ENCODE peak calls at places on chromosome 14, in ten cellular contexts. V, R, J, Y, C, Z, B, I, D and T are unnamed samples.

GRCh38 chr14:44657153-44657552 is 150.1 kb upstream of the FSCB start:
- DNase-seq in I (no peak), R (no peak), C (no peak), D (no peak), J (no peak), Y (peak), V (no peak), Z (no peak), B (no peak), T (no peak)

GRCh38 chr14:93091666-93092065 is 24.1 kb downstream of the ITPK1 start:
- DNase-seq in Y (no peak), I (no peak), C (no peak), B (no peak), J (no peak), R (no peak), V (no peak), Z (no peak), D (no peak), T (no peak)

GRCh38 chr14:101241807-101242278 is 319.5 kb upstream of the DIO3 start:
- DNase-seq in R (no peak), I (no peak), C (no peak), J (no peak), B (no peak), D (no peak), V (no peak), Y (no peak), Z (no peak), T (no peak)

GRCh38 chr14:102574840-102575478 is 17.5 kb upstream of the RCOR1 start:
- DNase-seq in B (no peak), R (no peak), V (no peak), Z (no peak), J (no peak), C (no peak), I (no peak), D (no peak), Y (no peak), T (no peak)

GRCh38 chr14:41785696-41786095 is 179.0 kb downstream of the LRFN5 start:
- DNase-seq in Y (no peak), D (no peak), B (no peak), R (no peak), Z (no peak), V (no peak), J (no peak), C (no peak), I (peak), T (no peak)

GRCh38 chr14:96501383-96501745 is 818 bp upstream of the PAPOLA start:
- DNase-seq in I (no peak), D (no peak), B (no peak), R (peak), J (no peak), Z (no peak), V (no peak), C (no peak), Y (no peak), T (no peak)

GRCh38 chr14:73718742-73719251 is 4.6 kb upstream of the PNMA1 start:
- DNase-seq in Y (no peak), D (no peak), Z (peak), J (no peak), C (no peak), R (no peak), I (no peak), V (peak), B (no peak), T (no peak)

GRCh38 chr14:29724991-29725390 is 202.7 kb downstream of the PRKD1 start:
- DNase-seq in D (peak), C (no peak), V (peak), J (no peak), I (peak), R (no peak), Z (no peak), Y (peak), B (no peak), T (peak)

GRCh38 chr14:53553221-53553620 is 400.1 kb upstream of the DDHD1 start:
- DNase-seq in I (no peak), Y (no peak), J (no peak), B (no peak), D (no peak), R (no peak), C (no peak), Z (no peak), V (no peak), T (no peak)

GRCh38 chr14:20434701-20435453 is 1.1 kb downstream of the KLHL33 start:
- DNase-seq in B (no peak), R (no peak), D (no peak), J (peak), Z (no peak), Y (peak), V (peak), C (no peak), I (no peak), T (no peak)

GRCh38 chr14:105025429-105025828 is 4.5 kb upstream of the CDCA4 start:
- DNase-seq in R (no peak), Z (no peak), D (no peak), B (no peak), I (no peak), J (no peak), C (no peak), Y (no peak), V (no peak), T (no peak)

GRCh38 chr14:99412122-99413061 is 68.3 kb downstream of the SETD3 start:
- DNase-seq in R (peak), V (peak), J (no peak), Z (no peak), C (no peak), D (no peak), I (peak), Y (no peak), B (no peak), T (no peak)

GRCh38 chr14:104887623-104888488 is 22.8 kb downstream of the CEP170B start:
- DNase-seq in B (no peak), V (peak), C (no peak), Y (no peak), I (no peak), D (no peak), Z (peak), J (peak), R (no peak), T (no peak)

GRCh38 chr14:60736494-60736893 is 1.9 kb downstream of the MNAT1 start:
- DNase-seq in R (peak), Z (no peak), B (no peak), D (no peak), J (no peak), C (peak), V (no peak), Y (peak), I (peak), T (peak)

GRCh38 chr14:33280646-33281045 is 342.0 kb downstream of the NPAS3 start:
- DNase-seq in J (no peak), Y (no peak), C (no peak), I (peak), Z (no peak), R (peak), B (no peak), V (no peak), D (no peak), T (peak)

GRCh38 chr14:56650075-56650474 is 70.5 kb downstream of the TMEM260 start:
- DNase-seq in J (no peak), C (no peak), Z (no peak), V (no peak), I (no peak), D (no peak), Y (no peak), B (no peak), R (no peak), T (no peak)

GRCh38 chr14:101876539-101876938 is 87.8 kb upstream of the DYNC1H1 start:
- DNase-seq in V (peak), I (peak), R (no peak), Y (peak), Z (peak), C (peak), J (no peak), B (no peak), D (peak), T (no peak)

GRCh38 chr14:93036652-93037341 is 78.9 kb downstream of the ITPK1 start:
- DNase-seq in I (peak), V (peak), J (peak), Y (peak), Z (no peak), B (no peak), D (no peak), C (no peak), R (no peak), T (no peak)

GRCh38 chr14:89912667-89913211 is 41.8 kb downstream of the EFCAB11 start:
- DNase-seq in C (peak), V (no peak), Y (peak), I (peak), Z (no peak), J (no peak), D (no peak), R (peak), B (peak), T (peak)

GRCh38 chr14:71711619-71712018 is 220.6 kb upstream of the RGS6 start:
- DNase-seq in J (no peak), Y (peak), C (peak), D (no peak), R (peak), V (no peak), Z (no peak), I (peak), B (no peak), T (peak)

GRCh38 chr14:36161781-36162180 is 14.7 kb downstream of the PTCSC3 start:
- DNase-seq in B (no peak), R (no peak), V (no peak), I (no peak), J (no peak), Y (no peak), D (no peak), Z (no peak), C (no peak), T (peak)

GRCh38 chr14:102525213-102526143 is 15.9 kb upstream of the ANKRD9 start:
- DNase-seq in Z (peak), B (no peak), R (peak), I (peak), D (no peak), V (no peak), C (no peak), Y (peak), J (no peak), T (peak)

GRCh38 chr14:102591944-102592772 is at the start of gene RCOR1:
- DNase-seq in C (peak), Y (peak), V (peak), B (peak), R (peak), Z (peak), J (peak), D (peak), I (peak), T (peak)

GRCh38 chr14:93901813-93902212 is 25.3 kb upstream of the FAM181A start:
- DNase-seq in I (no peak), C (no peak), B (no peak), R (no peak), Z (no peak), D (no peak), V (no peak), J (no peak), Y (no peak), T (no peak)

GRCh38 chr14:73754911-73755360 is 40.8 kb upstream of the PNMA1 start:
- DNase-seq in I (peak), R (no peak), V (peak), B (no peak), C (no peak), D (no peak), J (no peak), Z (no peak), Y (peak), T (no peak)

GRCh38 chr14:56099081-56099797 is 19.0 kb upstream of the PELI2 start:
- DNase-seq in I (no peak), D (no peak), V (no peak), Y (peak), J (no peak), Z (no peak), B (no peak), R (no peak), C (no peak), T (no peak)

GRCh38 chr14:51921026-51921425 is 60.6 kb downstream of the GNG2 start:
- DNase-seq in Y (no peak), R (peak), J (no peak), B (no peak), V (no peak), C (no peak), D (no peak), I (no peak), Z (no peak), T (no peak)

GRCh38 chr14:87656315-87656714 is 336.7 kb downstream of the GALC start:
- DNase-seq in Y (peak), J (no peak), I (no peak), Z (no peak), C (no peak), B (no peak), R (no peak), V (no peak), D (no peak), T (no peak)
- TF ChIP-seq CTCF in Y (no peak), J (no peak), I (no peak), Z (no peak), C (no peak), B (no peak), R (no peak), V (no peak), D (no peak), T (no peak)

DNA sequence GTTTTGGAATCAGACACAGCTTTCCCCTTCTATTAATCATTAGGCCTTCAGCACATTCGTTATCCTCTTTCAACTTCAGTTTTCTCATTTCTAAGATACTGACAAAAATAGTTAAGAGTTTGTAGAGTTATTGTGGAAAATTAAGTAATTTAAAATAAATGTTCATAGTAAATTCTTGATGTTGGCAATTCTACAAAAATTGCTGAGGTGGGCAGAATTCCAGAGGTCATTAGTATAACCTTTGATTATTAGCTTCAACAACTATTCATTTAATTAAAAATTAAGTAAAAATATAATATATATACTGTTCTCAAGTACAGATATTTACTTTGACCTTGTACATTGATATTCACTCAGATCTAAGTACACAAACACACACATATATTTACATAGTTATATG is 58.5 kb downstream of the DIO2 start:
- DNase-seq in R (no peak), B (no peak), V (no peak), I (no peak), D (no peak), C (no peak), Y (no peak), Z (no peak), J (no peak), T (no peak)
- H3K4me3 ChIP-seq in R (no peak), B (no peak), V (no peak), I (no peak), D (no peak), C (no peak), Y (no peak), Z (no peak), J (no peak), T (no peak)

GRCh38 chr14:78178971-78179370 is 8.8 kb downstream of the NRXN3 start:
- DNase-seq in I (no peak), R (no peak), B (no peak), C (no peak), Z (no peak), J (no peak), D (no peak), Y (no peak), V (no peak), T (no peak)

GRCh38 chr14:78181270-78181669 is 11.1 kb downstream of the NRXN3 start:
- DNase-seq in C (no peak), Z (no peak), I (no peak), R (no peak), J (no peak), Y (no peak), V (no peak), B (no peak), D (no peak), T (no peak)

GRCh38 chr14:78175412-78175811 is 5.2 kb downstream of the NRXN3 start:
- DNase-seq in V (no peak), Z (no peak), C (no peak), B (no peak), R (no peak), I (no peak), Y (no peak), D (no peak), J (no peak), T (no peak)

GRCh38 chr14:78173266-78174001 is 3.3 kb downstream of the NRXN3 start:
- DNase-seq in B (no peak), Y (no peak), V (no peak), I (no peak), R (no peak), D (no peak), Z (no peak), J (no peak), C (no peak), T (no peak)

GRCh38 chr14:78178071-78178470 is 7.9 kb downstream of the NRXN3 start:
- DNase-seq in R (no peak), C (no peak), Y (no peak), V (no peak), B (no peak), I (no peak), D (no peak), Z (no peak), J (no peak), T (no peak)
- TF ChIP-seq CTCF in R (no peak), C (no peak), Y (no peak), V (no peak), B (no peak), I (no peak), D (no peak), Z (no peak), J (no peak), T (no peak)

GRCh38 chr14:70663707-70664179 is 22.0 kb downstream of the TTC9 start:
- DNase-seq in C (peak), Z (no peak), I (peak), B (no peak), Y (peak), V (no peak), J (no peak), R (no peak), D (no peak), T (no peak)
- H3K4me3 ChIP-seq in C (no peak), Z (no peak), I (no peak), B (no peak), Y (no peak), V (no peak), J (no peak), R (no peak), D (no peak), T (no peak)

DNA sequence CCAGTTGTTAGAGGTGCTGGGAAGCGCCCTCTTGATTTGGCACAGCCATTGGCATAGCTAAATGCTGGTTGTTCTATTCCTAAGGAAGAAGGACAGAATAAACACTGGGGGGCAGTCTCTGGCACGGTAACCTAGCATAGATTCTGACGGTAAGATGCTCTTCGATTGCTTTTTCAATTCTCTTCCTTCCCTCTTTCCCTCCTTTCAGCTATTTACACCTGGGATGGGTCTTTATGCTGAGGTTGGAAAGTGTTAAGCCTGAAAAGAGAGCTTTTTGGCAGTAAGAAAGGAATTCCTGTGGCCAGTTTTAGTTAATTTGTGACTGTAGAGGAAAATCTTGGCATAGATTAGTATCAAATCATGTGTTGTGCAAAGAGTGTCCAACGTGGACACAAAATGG is 162.8 kb downstream of the SNAPC1 start:
- DNase-seq in R (peak), D (no peak), I (no peak), J (no peak), B (no peak), C (no peak), V (no peak), Z (no peak), Y (no peak), T (peak)
- TF ChIP-seq CTCF in R (peak), D (no peak), I (no peak), J (peak), B (peak), C (peak), V (no peak), Z (no peak), Y (no peak), T (peak)